ENCODE peak calls at places on chromosomes 12 and 14, in nine cellular contexts. K is heart right ventricle, J is hepatocyte, H is GM23248, O is esophagus squamous epithelium, Q is Peyer's patch, G is mucosa of descending colon, V is mammary epithelial cell, M is uterus. Z is an unnamed sample. For H3K4me1, the result is how much of the 10 kb centered on the place peaks cover.

GRCh38 chr12:1828863-1829262 is 8.5 kb downstream of the LRTM2 start:
- DNase-seq in K (no peak), J (no peak), H (no peak), O (no peak), Q (no peak), G (no peak), V (no peak), M (no peak), Z (no peak)

GRCh38 chr14:73283592-73284379 is 46.5 kb downstream of the PAPLN start:
- DNase-seq in K (no peak), J (no peak), H (peak), O (no peak), Q (no peak), G (no peak), V (no peak), M (no peak), Z (no peak)

GRCh38 chr14:100122481-100123215 is 36.8 kb downstream of the DEGS2 start:
- DNase-seq in K (no peak), J (no peak), H (no peak), O (no peak), Q (no peak), G (peak), V (no peak), M (no peak), Z (no peak)

GRCh38 chr12:68675098-68675842 is 11.5 kb upstream of the NUP107 start:
- DNase-seq in K (no peak), J (no peak), H (no peak), O (no peak), Q (peak), G (peak), V (no peak), M (no peak), Z (no peak)

GRCh38 chr14:54490448-54490805 is 1.6 kb upstream of the GMFB start:
- DNase-seq in K (no peak), J (no peak), H (no peak), O (no peak), Q (no peak), G (no peak), V (no peak), M (no peak), Z (no peak)

GRCh38 chr12:124834822-124835221 is 28.8 kb downstream of the SCARB1 start:
- DNase-seq in K (no peak), J (no peak), H (no peak), O (no peak), Q (no peak), G (no peak), V (no peak), M (no peak), Z (no peak)

GRCh38 chr12:27190761-27191160 is 53.3 kb upstream of the STK38L start:
- DNase-seq in K (no peak), J (no peak), H (peak), O (no peak), Q (no peak), G (no peak), V (no peak), M (no peak), Z (no peak)

GRCh38 chr12:46356655-46357437 is 15.7 kb downstream of the SLC38A2 start:
- DNase-seq in K (no peak), J (no peak), H (peak), O (no peak), Q (no peak), G (no peak), V (no peak), M (no peak), Z (no peak)

GRCh38 chr14:67490201-67490600 is 1.7 kb upstream of the TMEM229B start:
- DNase-seq in K (no peak), J (peak), H (no peak), O (no peak), Q (no peak), G (no peak), V (no peak), M (no peak), Z (no peak)

GRCh38 chr14:29271669-29272068 is 505.1 kb downstream of the FOXG1 start:
- DNase-seq in K (no peak), J (no peak), H (no peak), O (no peak), Q (no peak), G (no peak), V (no peak), M (no peak), Z (no peak)

GRCh38 chr12:105418232-105418631 is 87.7 kb downstream of the C12orf75 start:
- DNase-seq in K (no peak), J (peak), H (peak), O (no peak), Q (no peak), G (no peak), V (peak), M (no peak), Z (no peak)

GRCh38 chr14:69059658-69060648 is 80.9 kb upstream of the ACTN1 start:
- DNase-seq in K (no peak), J (peak), H (peak), O (no peak), Q (no peak), G (no peak), V (peak), M (peak), Z (peak)

GRCh38 chr12:11652351-11653040 is 3.0 kb downstream of the ETV6 start:
- DNase-seq in K (no peak), J (peak), H (peak), O (no peak), Q (peak), G (peak), V (peak), M (peak), Z (no peak)

GRCh38 chr14:71348817-71349216 is 441.6 kb downstream of the PCNX1 start:
- DNase-seq in K (no peak), J (no peak), H (no peak), O (no peak), Q (no peak), G (no peak), V (no peak), M (no peak), Z (no peak)

GRCh38 chr12:119444462-119445044 is 110.0 kb downstream of the CCDC60 start:
- DNase-seq in K (peak), J (peak), H (peak), O (no peak), Q (no peak), G (peak), V (peak), M (no peak), Z (peak)

GRCh38 chr12:46455648-46456352 is 83.2 kb upstream of the SLC38A2 start:
- DNase-seq in K (no peak), J (peak), H (no peak), O (no peak), Q (no peak), G (no peak), V (peak), M (no peak), Z (no peak)

GRCh38 chr14:22266683-22267082 is 322.3 kb downstream of the DAD1 start:
- DNase-seq in K (no peak), J (no peak), H (no peak), O (no peak), Q (no peak), G (no peak), V (no peak), M (no peak), Z (no peak)

GRCh38 chr14:28609228-28609828 is 157.3 kb upstream of the FOXG1 start:
- DNase-seq in K (peak), J (peak), H (peak), O (no peak), Q (no peak), G (peak), V (peak), M (no peak), Z (no peak)

GRCh38 chr12:40569626-40570179 is 122.5 kb upstream of the CNTN1 start:
- DNase-seq in K (no peak), J (no peak), H (peak), O (no peak), Q (no peak), G (no peak), V (no peak), M (no peak), Z (no peak)

GRCh38 chr12:57280234-57281062 is 29.5 kb upstream of the STAC3 start:
- DNase-seq in K (no peak), J (peak), H (peak), O (no peak), Q (peak), G (peak), V (peak), M (peak), Z (peak)

GRCh38 chr14:99522457-99522891 is 41.3 kb downstream of the CCNK start:
- DNase-seq in K (no peak), J (peak), H (peak), O (no peak), Q (no peak), G (peak), V (no peak), M (peak), Z (no peak)

GRCh38 chr12:1799068-1799881 is 21.1 kb upstream of the LRTM2 start:
- DNase-seq in K (no peak), J (no peak), H (no peak), O (no peak), Q (peak), G (no peak), V (no peak), M (no peak), Z (no peak)

GRCh38 chr14:93939304-93940229 is 12.4 kb downstream of the FAM181A start:
- DNase-seq in K (peak), J (peak), H (peak), O (peak), Q (peak), G (peak), V (peak), M (peak), Z (peak)

GRCh38 chr12:2286461-2287131 is 233.8 kb downstream of the CACNA1C start:
- DNase-seq in K (no peak), J (no peak), H (peak), O (no peak), Q (no peak), G (no peak), V (no peak), M (no peak), Z (no peak)

GRCh38 chr14:22561661-22562579 is 27.1 kb downstream of the DAD1 start:
- DNase-seq in K (no peak), J (no peak), H (no peak), O (no peak), Q (peak), G (no peak), V (no peak), M (no peak), Z (peak)

GRCh38 chr12:112185093-112185923 is 59.9 kb downstream of the TRAFD1 start:
- DNase-seq in K (no peak), J (no peak), H (no peak), O (no peak), Q (no peak), G (no peak), V (no peak), M (no peak), Z (no peak)

GRCh38 chr12:83224012-83224411 is 537.3 kb downstream of the TMTC2 start:
- DNase-seq in K (no peak), J (no peak), H (no peak), O (no peak), Q (no peak), G (no peak), V (no peak), M (no peak), Z (no peak)

GRCh38 chr12:26149963-26150362 is 25.1 kb upstream of the BHLHE41 start:
- DNase-seq in K (no peak), J (no peak), H (no peak), O (no peak), Q (no peak), G (no peak), V (no peak), M (no peak), Z (no peak)

GRCh38 chr14:32635103-32635719 is 303.5 kb upstream of the NPAS3 start:
- DNase-seq in K (no peak), J (no peak), H (peak), O (no peak), Q (no peak), G (no peak), V (peak), M (no peak), Z (no peak)

GRCh38 chr12:14954269-14954668 is 7.1 kb downstream of the ARHGDIB start:
- DNase-seq in K (no peak), J (no peak), H (no peak), O (no peak), Q (peak), G (no peak), V (no peak), M (no peak), Z (no peak)

GRCh38 chr14:35403085-35403396 is 1.5 kb downstream of the NFKBIA start:
- DNase-seq in K (peak), J (peak), H (peak), O (no peak), Q (peak), G (peak), V (peak), M (peak), Z (no peak)

GRCh38 chr14:64501326-64502171 is 2.1 kb downstream of the ZBTB25 start:
- DNase-seq in K (peak), J (peak), H (peak), O (no peak), Q (no peak), G (peak), V (peak), M (peak), Z (peak)

GRCh38 chr14:36626150-36626549 is 35.5 kb upstream of the PAX9 start:
- DNase-seq in K (no peak), J (no peak), H (no peak), O (no peak), Q (no peak), G (no peak), V (no peak), M (no peak), Z (no peak)

GRCh38 chr12:92785563-92785950 is 82.8 kb downstream of the PLEKHG7 start:
- DNase-seq in K (no peak), J (no peak), H (no peak), O (no peak), Q (no peak), G (no peak), V (no peak), M (no peak), Z (no peak)

GRCh38 chr12:42273706-42274105 is 35.7 kb upstream of the YAF2 start:
- DNase-seq in K (no peak), J (no peak), H (no peak), O (no peak), Q (no peak), G (no peak), V (no peak), M (no peak), Z (no peak)

GRCh38 chr12:42281844-42282243 is 43.8 kb upstream of the YAF2 start:
- DNase-seq in K (no peak), J (no peak), H (no peak), O (no peak), Q (no peak), G (no peak), V (no peak), M (no peak), Z (no peak)

GRCh38 chr12:42278116-42278485 is 40.1 kb upstream of the YAF2 start:
- DNase-seq in K (no peak), J (no peak), H (no peak), O (no peak), Q (no peak), G (no peak), V (no peak), M (no peak), Z (no peak)

GRCh38 chr12:42281281-42281680 is 43.2 kb upstream of the YAF2 start:
- DNase-seq in K (no peak), J (peak), H (no peak), O (no peak), Q (no peak), G (no peak), V (no peak), M (no peak), Z (no peak)

DNA sequence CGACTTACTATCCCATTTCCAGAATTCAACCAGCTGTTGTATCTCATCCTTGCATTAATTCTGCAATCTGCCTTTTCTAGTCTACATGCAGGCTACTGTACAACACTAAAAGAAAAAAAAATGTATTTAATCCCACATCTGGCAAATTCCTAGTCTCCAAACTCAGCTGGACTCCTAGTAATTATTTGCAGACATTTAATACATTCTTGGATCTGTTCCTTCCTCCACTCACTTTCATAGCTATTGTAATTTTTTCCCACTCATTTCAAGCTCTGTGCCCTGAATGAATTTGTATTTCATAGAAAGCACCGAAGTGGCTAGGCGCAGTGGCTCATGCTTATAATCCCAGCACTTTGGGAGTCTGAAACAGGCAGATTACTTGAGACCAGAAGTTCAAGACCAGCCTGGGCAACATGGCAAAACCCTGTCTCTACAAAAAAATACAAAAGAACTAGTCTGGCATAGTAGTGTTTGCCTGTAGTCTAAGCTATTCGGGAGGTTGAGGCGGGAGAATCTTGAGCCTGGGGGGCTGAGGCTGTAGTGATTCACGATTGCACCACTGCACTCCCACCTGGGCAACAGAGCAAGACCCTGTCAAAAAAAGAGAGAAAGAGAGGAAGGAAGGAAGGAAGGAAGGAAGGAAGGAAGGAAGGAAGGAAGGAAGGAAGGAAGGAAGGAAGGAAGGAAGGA is 39.5 kb upstream of the YAF2 start:
- DNase-seq in K (no peak), J (no peak), H (no peak), O (no peak), Q (no peak), G (no peak), V (no peak), M (no peak), Z (no peak)
- H3K4me1 ChIP-seq in K (under half), J (under half), H (under half), O (under half), Q (under half), G (under half), V (under half), M (under half), Z (under half)

GRCh38 chr14:95480887-95481226 is 35.6 kb downstream of the SYNE3 start:
- DNase-seq in K (no peak), J (no peak), H (no peak), O (no peak), Q (no peak), G (no peak), V (no peak), M (no peak), Z (no peak)

GRCh38 chr14:95482967-95483842 is 33.2 kb downstream of the SYNE3 start:
- DNase-seq in K (peak), J (peak), H (peak), O (no peak), Q (no peak), G (peak), V (peak), M (peak), Z (peak)

GRCh38 chr14:95480109-95480886 is 36.2 kb downstream of the SYNE3 start:
- DNase-seq in K (peak), J (no peak), H (peak), O (no peak), Q (peak), G (no peak), V (peak), M (peak), Z (peak)

GRCh38 chr14:95479494-95479893 is 37.0 kb downstream of the SYNE3 start:
- DNase-seq in K (no peak), J (no peak), H (no peak), O (no peak), Q (no peak), G (no peak), V (no peak), M (no peak), Z (no peak)

GRCh38 chr14:95481391-95482022 is 34.9 kb downstream of the SYNE3 start:
- DNase-seq in K (no peak), J (no peak), H (no peak), O (no peak), Q (no peak), G (no peak), V (no peak), M (no peak), Z (no peak)
- H3K4me1 ChIP-seq in K (half or more), J (under half), H (under half), O (under half), Q (under half), G (under half), V (under half), M (under half), Z (under half)

DNA sequence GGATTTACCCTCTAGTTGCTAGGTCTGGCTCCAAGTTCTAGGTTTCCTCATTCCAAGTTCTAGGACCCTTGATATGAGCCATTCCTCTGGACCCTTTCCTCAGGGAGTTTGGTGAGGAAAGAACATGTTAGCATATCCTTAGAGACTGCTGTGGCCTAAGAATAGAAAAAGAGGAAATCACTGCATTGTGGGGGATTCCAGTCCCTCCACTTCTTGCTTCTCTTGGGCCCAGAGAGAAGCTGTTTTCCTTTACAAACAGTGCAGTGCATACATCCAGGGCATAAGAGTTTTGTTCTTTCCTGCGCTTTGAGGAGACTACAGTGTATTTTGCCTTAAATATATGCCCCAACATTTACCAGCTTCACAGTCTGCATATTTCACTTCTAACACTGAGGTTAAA is 59.0 kb downstream of the LLPH start:
- DNase-seq in K (no peak), J (no peak), H (no peak), O (no peak), Q (no peak), G (no peak), V (no peak), M (no peak), Z (no peak)
- H3K4me1 ChIP-seq in K (under half), J (under half), H (under half), O (under half), Q (under half), G (under half), V (under half), M (under half), Z (under half)

GRCh38 chr14:60637138-60637489 is 12.2 kb downstream of the SIX1 start:
- DNase-seq in K (no peak), J (no peak), H (no peak), O (no peak), Q (no peak), G (no peak), V (no peak), M (no peak), Z (no peak)

GRCh38 chr14:60634153-60634552 is 15.1 kb downstream of the SIX1 start:
- DNase-seq in K (no peak), J (no peak), H (no peak), O (no peak), Q (no peak), G (no peak), V (no peak), M (no peak), Z (no peak)

GRCh38 chr14:60640859-60641721 is 8.2 kb downstream of the SIX1 start:
- DNase-seq in K (no peak), J (no peak), H (no peak), O (no peak), Q (no peak), G (no peak), V (no peak), M (no peak), Z (no peak)

GRCh38 chr14:60639677-60640076 is 9.6 kb downstream of the SIX1 start:
- DNase-seq in K (no peak), J (no peak), H (no peak), O (no peak), Q (no peak), G (no peak), V (no peak), M (no peak), Z (no peak)

GRCh38 chr14:60637490-60638452 is 11.5 kb downstream of the SIX1 start:
- DNase-seq in K (no peak), J (peak), H (peak), O (no peak), Q (no peak), G (no peak), V (no peak), M (no peak), Z (no peak)
- H3K4me1 ChIP-seq in K (under half), J (under half), H (under half), O (under half), Q (under half), G (under half), V (under half), M (under half), Z (under half)

Z was measured in lung.